ENCODE peak calls at places on chromosomes 7 and 10, in seven cellular contexts. K, S, N, M, J, C and T are unnamed samples.
A peak's percentile ranks its signal among the peaks of the same experiment; 100 is the strongest.

GRCh38 chr7:76997381-76998262 is 34.5 kb downstream of the SPDYE17 start:
- DNase-seq in S (no peak), J (no peak), C (no peak), N (no peak), M (peak; percentile 1), K (peak; percentile 27), T (no peak)

GRCh38 chr10:102712089-102712488 is 2.1 kb downstream of the ARL3 start:
- DNase-seq in C (no peak), M (peak; percentile 38), J (peak; percentile 75), K (no peak), S (no peak), N (no peak), T (no peak)

GRCh38 chr7:107889992-107890391 is 991 bp upstream of the DLD start:
- DNase-seq in S (no peak), N (no peak), K (no peak), M (no peak), J (no peak), C (no peak), T (peak; percentile 32)

GRCh38 chr10:70381491-70382421 is 669 bp downstream of the LRRC20 start:
- DNase-seq in C (no peak), K (no peak), M (peak; percentile 60), N (peak; percentile 68), S (peak; percentile 52), J (peak; percentile 64), T (peak; percentile 83)

GRCh38 chr7:80213814-80214213 is 79.2 kb downstream of the GNAI1 start:
- DNase-seq in N (no peak), K (no peak), S (no peak), M (no peak), C (no peak), J (no peak), T (no peak)

GRCh38 chr7:46352335-46352954 is 431.4 kb upstream of the IGFBP3 start:
- DNase-seq in M (no peak), C (peak; percentile 21), N (peak; percentile 59), S (no peak), J (peak; percentile 69), K (no peak), T (peak; percentile 42)

GRCh38 chr10:11547111-11547625 is 64.3 kb downstream of the USP6NL start:
- DNase-seq in S (no peak), J (no peak), K (no peak), C (no peak), M (no peak), N (no peak), T (no peak)

GRCh38 chr7:73423519-73424485 is 9.8 kb upstream of the FZD9 start:
- DNase-seq in M (no peak), J (peak; percentile 47), N (no peak), S (no peak), K (no peak), C (no peak), T (no peak)

GRCh38 chr7:92925876-92926696 is 89.7 kb upstream of the CDK6 start:
- DNase-seq in S (no peak), N (no peak), C (no peak), K (no peak), M (no peak), J (no peak), T (no peak)

GRCh38 chr7:157612664-157613561 is 276.1 kb downstream of the DNAJB6 start:
- DNase-seq in M (peak; percentile 47), N (no peak), J (no peak), K (peak; percentile 79), C (peak; percentile 80), S (peak; percentile 29), T (no peak)

GRCh38 chr10:101901340-101901739 is 57.7 kb upstream of the KCNIP2 start:
- DNase-seq in J (peak; percentile 91), S (no peak), M (peak; percentile 76), N (no peak), K (no peak), C (no peak), T (no peak)

GRCh38 chr10:110226555-110226925 is 19.1 kb downstream of the MXI1 start:
- DNase-seq in K (peak; percentile 89), M (peak; percentile 87), S (peak; percentile 93), N (peak; percentile 95), C (peak; percentile 85), J (peak; percentile 95), T (peak; percentile 90)

GRCh38 chr7:22200238-22200637 is 156.7 kb downstream of the RAPGEF5 start:
- DNase-seq in J (no peak), K (no peak), M (no peak), N (no peak), C (no peak), S (no peak), T (no peak)

GRCh38 chr10:31261502-31262311 is 57.3 kb upstream of the ZEB1 start:
- DNase-seq in C (no peak), N (no peak), J (no peak), M (no peak), K (no peak), S (no peak), T (no peak)

GRCh38 chr7:137081276-137081675 is 212.8 kb downstream of the CHRM2 start:
- DNase-seq in K (no peak), C (no peak), J (no peak), N (no peak), S (no peak), M (no peak), T (no peak)

GRCh38 chr7:158683541-158683940 is 21.1 kb downstream of the NCAPG2 start:
- DNase-seq in N (no peak), M (no peak), S (no peak), C (no peak), K (no peak), J (no peak), T (no peak)

GRCh38 chr10:92844746-92845145 is 3.6 kb upstream of the EXOC6 start:
- DNase-seq in S (no peak), N (no peak), K (no peak), M (no peak), J (no peak), C (no peak), T (no peak)

GRCh38 chr10:131126321-131127121 is 185.0 kb downstream of the TCERG1L start:
- DNase-seq in K (no peak), N (peak; percentile 66), J (no peak), M (no peak), C (no peak), S (no peak), T (no peak)

GRCh38 chr7:155795401-155795800 is 16.9 kb downstream of the SHH start:
- DNase-seq in C (no peak), J (no peak), S (no peak), N (no peak), K (no peak), M (no peak), T (no peak)

GRCh38 chr10:129993621-129994020 is 29.5 kb upstream of the EBF3 start:
- DNase-seq in K (no peak), J (no peak), S (no peak), C (no peak), M (no peak), N (no peak), T (no peak)